ENCODE peak calls at places on chromosomes 3 and 15, in nine cellular contexts. One of them, this sample, is unnamed.

GRCh38 chr3:124786491-124787241 is 56.4 kb downstream of the UMPS start:
- DNase-seq in breast epithelium: no peak
- DNase-seq in Peyer's patch: no peak
- DNase-seq in esophagus squamous epithelium: no peak
- DNase-seq in mammary epithelial cell: peak; percentile 6
- DNase-seq in stomach: no peak
- DNase-seq in endodermal cell: no peak
- DNase-seq in choroid plexus epithelial cell: peak; percentile 69
- DNase-seq in skeletal muscle cell: no peak
- DNase-seq in this sample: peak; percentile 57

GRCh38 chr3:11391172-11391879 is 119.1 kb downstream of the ATG7 start:
- DNase-seq in breast epithelium: no peak
- DNase-seq in Peyer's patch: no peak
- DNase-seq in esophagus squamous epithelium: no peak
- DNase-seq in mammary epithelial cell: no peak
- DNase-seq in stomach: no peak
- DNase-seq in endodermal cell: no peak
- DNase-seq in choroid plexus epithelial cell: no peak
- DNase-seq in skeletal muscle cell: no peak
- DNase-seq in this sample: no peak

GRCh38 chr15:34366271-34367043 is 539 bp downstream of the LPCAT4 start:
- DNase-seq in breast epithelium: no peak
- DNase-seq in Peyer's patch: peak; percentile 90
- DNase-seq in esophagus squamous epithelium: no peak
- DNase-seq in mammary epithelial cell: peak; percentile 74
- DNase-seq in stomach: peak; percentile 74
- DNase-seq in endodermal cell: peak; percentile 94
- DNase-seq in choroid plexus epithelial cell: peak; percentile 26
- DNase-seq in skeletal muscle cell: no peak
- DNase-seq in this sample: peak; percentile 75

GRCh38 chr3:32897202-32897601 is 54.2 kb upstream of the CCR4 start:
- DNase-seq in breast epithelium: no peak
- DNase-seq in Peyer's patch: no peak
- DNase-seq in esophagus squamous epithelium: no peak
- DNase-seq in mammary epithelial cell: no peak
- DNase-seq in stomach: no peak
- DNase-seq in endodermal cell: no peak
- DNase-seq in choroid plexus epithelial cell: no peak
- DNase-seq in skeletal muscle cell: no peak
- DNase-seq in this sample: no peak

GRCh38 chr3:5095879-5096278 is 26.2 kb upstream of the ARL8B start:
- DNase-seq in breast epithelium: no peak
- DNase-seq in Peyer's patch: no peak
- DNase-seq in esophagus squamous epithelium: no peak
- DNase-seq in mammary epithelial cell: no peak
- DNase-seq in stomach: no peak
- DNase-seq in endodermal cell: peak; percentile 84
- DNase-seq in choroid plexus epithelial cell: peak; percentile 92
- DNase-seq in skeletal muscle cell: no peak
- DNase-seq in this sample: peak; percentile 58

GRCh38 chr15:35958021-35958420 is 412.1 kb upstream of the DPH6 start:
- DNase-seq in breast epithelium: no peak
- DNase-seq in Peyer's patch: no peak
- DNase-seq in esophagus squamous epithelium: no peak
- DNase-seq in mammary epithelial cell: peak; percentile 1
- DNase-seq in stomach: no peak
- DNase-seq in endodermal cell: no peak
- DNase-seq in choroid plexus epithelial cell: peak; percentile 26
- DNase-seq in skeletal muscle cell: peak; percentile 67
- DNase-seq in this sample: peak; percentile 7

GRCh38 chr15:95644476-95644875 is 686.0 kb upstream of the NR2F2 start:
- DNase-seq in breast epithelium: no peak
- DNase-seq in Peyer's patch: no peak
- DNase-seq in esophagus squamous epithelium: no peak
- DNase-seq in mammary epithelial cell: no peak
- DNase-seq in stomach: no peak
- DNase-seq in endodermal cell: no peak
- DNase-seq in choroid plexus epithelial cell: peak; percentile 65
- DNase-seq in skeletal muscle cell: no peak
- DNase-seq in this sample: peak; percentile 18

GRCh38 chr3:42683875-42684593 is 1.3 kb upstream of the KLHL40 start:
- DNase-seq in breast epithelium: no peak
- DNase-seq in Peyer's patch: peak; percentile 75
- DNase-seq in esophagus squamous epithelium: no peak
- DNase-seq in mammary epithelial cell: peak; percentile 93
- DNase-seq in stomach: peak; percentile 47
- DNase-seq in endodermal cell: no peak
- DNase-seq in choroid plexus epithelial cell: peak; percentile 90
- DNase-seq in skeletal muscle cell: peak; percentile 89
- DNase-seq in this sample: peak; percentile 91

GRCh38 chr3:10284496-10284895 is 8.3 kb downstream of the GHRL start:
- DNase-seq in breast epithelium: no peak
- DNase-seq in Peyer's patch: no peak
- DNase-seq in esophagus squamous epithelium: no peak
- DNase-seq in mammary epithelial cell: no peak
- DNase-seq in stomach: no peak
- DNase-seq in endodermal cell: no peak
- DNase-seq in choroid plexus epithelial cell: no peak
- DNase-seq in skeletal muscle cell: no peak
- DNase-seq in this sample: no peak

GRCh38 chr3:24202071-24202470 is 257.0 kb downstream of the NR1D2 start:
- DNase-seq in breast epithelium: no peak
- DNase-seq in Peyer's patch: no peak
- DNase-seq in esophagus squamous epithelium: no peak
- DNase-seq in mammary epithelial cell: no peak
- DNase-seq in stomach: no peak
- DNase-seq in endodermal cell: no peak
- DNase-seq in choroid plexus epithelial cell: no peak
- DNase-seq in skeletal muscle cell: no peak
- DNase-seq in this sample: no peak

GRCh38 chr3:11238057-11238456 is 34.1 kb upstream of the ATG7 start:
- DNase-seq in breast epithelium: no peak
- DNase-seq in Peyer's patch: no peak
- DNase-seq in esophagus squamous epithelium: no peak
- DNase-seq in mammary epithelial cell: peak; percentile 81
- DNase-seq in stomach: no peak
- DNase-seq in endodermal cell: no peak
- DNase-seq in choroid plexus epithelial cell: peak; percentile 94
- DNase-seq in skeletal muscle cell: peak; percentile 56
- DNase-seq in this sample: peak; percentile 90

GRCh38 chr3:43338295-43338694 is 52.0 kb downstream of the SNRK start:
- DNase-seq in breast epithelium: no peak
- DNase-seq in Peyer's patch: no peak
- DNase-seq in esophagus squamous epithelium: no peak
- DNase-seq in mammary epithelial cell: peak; percentile 8
- DNase-seq in stomach: no peak
- DNase-seq in endodermal cell: no peak
- DNase-seq in choroid plexus epithelial cell: peak; percentile 34
- DNase-seq in skeletal muscle cell: no peak
- DNase-seq in this sample: peak; percentile 23

GRCh38 chr15:51878446-51879386 is 49.3 kb downstream of the TMOD3 start:
- DNase-seq in breast epithelium: no peak
- DNase-seq in Peyer's patch: no peak
- DNase-seq in esophagus squamous epithelium: no peak
- DNase-seq in mammary epithelial cell: no peak
- DNase-seq in stomach: no peak
- DNase-seq in endodermal cell: no peak
- DNase-seq in choroid plexus epithelial cell: peak; percentile 93
- DNase-seq in skeletal muscle cell: no peak
- DNase-seq in this sample: peak; percentile 98

GRCh38 chr3:180836766-180837165 is 75.7 kb upstream of the FXR1 start:
- DNase-seq in breast epithelium: no peak
- DNase-seq in Peyer's patch: no peak
- DNase-seq in esophagus squamous epithelium: no peak
- DNase-seq in mammary epithelial cell: no peak
- DNase-seq in stomach: no peak
- DNase-seq in endodermal cell: no peak
- DNase-seq in choroid plexus epithelial cell: no peak
- DNase-seq in skeletal muscle cell: no peak
- DNase-seq in this sample: no peak

GRCh38 chr15:57580866-57581265 is 10.8 kb upstream of the MYZAP start:
- DNase-seq in breast epithelium: no peak
- DNase-seq in Peyer's patch: peak; percentile 82
- DNase-seq in esophagus squamous epithelium: no peak
- DNase-seq in mammary epithelial cell: no peak
- DNase-seq in stomach: no peak
- DNase-seq in endodermal cell: no peak
- DNase-seq in choroid plexus epithelial cell: no peak
- DNase-seq in skeletal muscle cell: no peak
- DNase-seq in this sample: no peak

GRCh38 chr3:10835406-10835805 is 19.4 kb downstream of the SLC6A11 start:
- DNase-seq in breast epithelium: no peak
- DNase-seq in Peyer's patch: no peak
- DNase-seq in esophagus squamous epithelium: no peak
- DNase-seq in mammary epithelial cell: no peak
- DNase-seq in stomach: no peak
- DNase-seq in endodermal cell: peak; percentile 71
- DNase-seq in choroid plexus epithelial cell: no peak
- DNase-seq in skeletal muscle cell: no peak
- DNase-seq in this sample: no peak

GRCh38 chr3:162211470-162211869 is 714.9 kb downstream of the OTOL1 start:
- DNase-seq in breast epithelium: no peak
- DNase-seq in Peyer's patch: no peak
- DNase-seq in esophagus squamous epithelium: no peak
- DNase-seq in mammary epithelial cell: no peak
- DNase-seq in stomach: no peak
- DNase-seq in endodermal cell: no peak
- DNase-seq in choroid plexus epithelial cell: no peak
- DNase-seq in skeletal muscle cell: no peak
- DNase-seq in this sample: no peak

GRCh38 chr3:99324854-99325253 is 313.5 kb upstream of the COL8A1 start:
- DNase-seq in breast epithelium: no peak
- DNase-seq in Peyer's patch: no peak
- DNase-seq in esophagus squamous epithelium: no peak
- DNase-seq in mammary epithelial cell: no peak
- DNase-seq in stomach: no peak
- DNase-seq in endodermal cell: no peak
- DNase-seq in choroid plexus epithelial cell: no peak
- DNase-seq in skeletal muscle cell: no peak
- DNase-seq in this sample: no peak

GRCh38 chr15:92884813-92885461 is 15.2 kb upstream of the CHD2 start:
- DNase-seq in breast epithelium: no peak
- DNase-seq in Peyer's patch: no peak
- DNase-seq in esophagus squamous epithelium: no peak
- DNase-seq in mammary epithelial cell: peak; percentile 43
- DNase-seq in stomach: no peak
- DNase-seq in endodermal cell: no peak
- DNase-seq in choroid plexus epithelial cell: peak; percentile 35
- DNase-seq in skeletal muscle cell: no peak
- DNase-seq in this sample: peak; percentile 46

GRCh38 chr15:92887869-92888268 is 12.3 kb upstream of the CHD2 start:
- DNase-seq in breast epithelium: no peak
- DNase-seq in Peyer's patch: no peak
- DNase-seq in esophagus squamous epithelium: no peak
- DNase-seq in mammary epithelial cell: no peak
- DNase-seq in stomach: no peak
- DNase-seq in endodermal cell: no peak
- DNase-seq in choroid plexus epithelial cell: no peak
- DNase-seq in skeletal muscle cell: no peak
- DNase-seq in this sample: peak; percentile 2

GRCh38 chr15:92886815-92887214 is 13.3 kb upstream of the CHD2 start:
- DNase-seq in breast epithelium: no peak
- DNase-seq in Peyer's patch: no peak
- DNase-seq in esophagus squamous epithelium: no peak
- DNase-seq in mammary epithelial cell: no peak
- DNase-seq in stomach: no peak
- DNase-seq in endodermal cell: no peak
- DNase-seq in choroid plexus epithelial cell: no peak
- DNase-seq in skeletal muscle cell: no peak
- DNase-seq in this sample: no peak

GRCh38 chr15:92884459-92884812 is 15.7 kb upstream of the CHD2 start:
- DNase-seq in breast epithelium: no peak
- DNase-seq in Peyer's patch: no peak
- DNase-seq in esophagus squamous epithelium: no peak
- DNase-seq in mammary epithelial cell: no peak
- DNase-seq in stomach: no peak
- DNase-seq in endodermal cell: no peak
- DNase-seq in choroid plexus epithelial cell: no peak
- DNase-seq in skeletal muscle cell: no peak
- DNase-seq in this sample: peak; percentile 31

DNA sequence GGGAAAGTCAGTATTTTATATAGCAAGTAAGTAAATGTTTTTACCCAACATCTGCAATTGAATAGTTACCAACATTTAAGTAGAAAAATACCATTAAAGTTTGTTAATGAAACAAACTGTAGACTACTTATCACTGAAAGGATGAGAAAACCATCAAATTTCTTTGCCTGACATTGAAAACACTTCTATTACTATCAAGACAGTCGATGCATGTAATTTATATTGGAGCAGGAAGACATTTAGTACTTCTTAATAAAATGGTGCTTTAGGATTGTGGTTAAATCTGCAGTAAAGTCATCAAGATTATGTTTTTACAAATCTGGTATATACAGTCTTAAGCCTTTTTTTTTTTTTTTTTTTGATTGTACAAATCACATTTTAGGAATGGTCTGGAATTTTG is 13.9 kb upstream of the CHD2 start:
- DNase-seq in breast epithelium: no peak
- DNase-seq in Peyer's patch: no peak
- DNase-seq in esophagus squamous epithelium: no peak
- DNase-seq in mammary epithelial cell: peak; percentile 33
- DNase-seq in stomach: no peak
- DNase-seq in endodermal cell: no peak
- DNase-seq in choroid plexus epithelial cell: no peak
- DNase-seq in skeletal muscle cell: no peak
- DNase-seq in this sample: no peak
- H3K4me3 ChIP-seq in breast epithelium: peak overlapping the region; percentile 1
- H3K4me3 ChIP-seq in Peyer's patch: peak overlapping the region; percentile 0
- H3K4me3 ChIP-seq in esophagus squamous epithelium: peak overlapping the region; percentile 71
- H3K4me3 ChIP-seq in mammary epithelial cell: peak overlapping the region; percentile 95
- H3K4me3 ChIP-seq in stomach: peak overlapping the region; percentile 67
- H3K4me3 ChIP-seq in endodermal cell: peak overlapping the region; percentile 100
- H3K4me3 ChIP-seq in choroid plexus epithelial cell: peak overlapping the region; percentile 74
- H3K4me3 ChIP-seq in skeletal muscle cell: peak overlapping the region; percentile 80
- H3K4me3 ChIP-seq in this sample: peak overlapping the region; percentile 69

GRCh38 chr15:75723171-75723846 is 10.7 kb upstream of the CSPG4 start:
- DNase-seq in breast epithelium: no peak
- DNase-seq in Peyer's patch: peak; percentile 55
- DNase-seq in esophagus squamous epithelium: no peak
- DNase-seq in mammary epithelial cell: peak; percentile 63
- DNase-seq in stomach: no peak
- DNase-seq in endodermal cell: no peak
- DNase-seq in choroid plexus epithelial cell: no peak
- DNase-seq in skeletal muscle cell: no peak
- DNase-seq in this sample: no peak
- H3K4me3 ChIP-seq in breast epithelium: no peak overlapping the region
- H3K4me3 ChIP-seq in Peyer's patch: no peak overlapping the region
- H3K4me3 ChIP-seq in esophagus squamous epithelium: no peak overlapping the region
- H3K4me3 ChIP-seq in mammary epithelial cell: no peak overlapping the region
- H3K4me3 ChIP-seq in stomach: no peak overlapping the region
- H3K4me3 ChIP-seq in endodermal cell: no peak overlapping the region
- H3K4me3 ChIP-seq in choroid plexus epithelial cell: no peak overlapping the region
- H3K4me3 ChIP-seq in skeletal muscle cell: no peak overlapping the region
- H3K4me3 ChIP-seq in this sample: no peak overlapping the region

GRCh38 chr3:197227780-197228574 is 70.4 kb downstream of the DLG1 start:
- DNase-seq in breast epithelium: no peak
- DNase-seq in Peyer's patch: no peak
- DNase-seq in esophagus squamous epithelium: no peak
- DNase-seq in mammary epithelial cell: no peak
- DNase-seq in stomach: no peak
- DNase-seq in endodermal cell: no peak
- DNase-seq in choroid plexus epithelial cell: peak; percentile 41
- DNase-seq in skeletal muscle cell: no peak
- DNase-seq in this sample: no peak
- H3K4me3 ChIP-seq in breast epithelium: no peak overlapping the region
- H3K4me3 ChIP-seq in Peyer's patch: no peak overlapping the region
- H3K4me3 ChIP-seq in esophagus squamous epithelium: no peak overlapping the region
- H3K4me3 ChIP-seq in mammary epithelial cell: no peak overlapping the region
- H3K4me3 ChIP-seq in stomach: no peak overlapping the region
- H3K4me3 ChIP-seq in endodermal cell: no peak overlapping the region
- H3K4me3 ChIP-seq in choroid plexus epithelial cell: no peak overlapping the region
- H3K4me3 ChIP-seq in skeletal muscle cell: no peak overlapping the region
- H3K4me3 ChIP-seq in this sample: no peak overlapping the region

GRCh38 chr15:99250001-99250400 is 620 bp upstream of the TTC23 start:
- DNase-seq in breast epithelium: no peak
- DNase-seq in Peyer's patch: no peak
- DNase-seq in esophagus squamous epithelium: no peak
- DNase-seq in mammary epithelial cell: no peak
- DNase-seq in stomach: no peak
- DNase-seq in endodermal cell: no peak
- DNase-seq in choroid plexus epithelial cell: no peak
- DNase-seq in skeletal muscle cell: no peak
- DNase-seq in this sample: no peak
- H3K4me3 ChIP-seq in breast epithelium: peak overlapping the region; percentile 79
- H3K4me3 ChIP-seq in Peyer's patch: peak overlapping the region; percentile 51
- H3K4me3 ChIP-seq in esophagus squamous epithelium: peak overlapping the region; percentile 92
- H3K4me3 ChIP-seq in mammary epithelial cell: peak overlapping the region; percentile 83
- H3K4me3 ChIP-seq in stomach: peak overlapping the region; percentile 82
- H3K4me3 ChIP-seq in endodermal cell: peak overlapping the region; percentile 90
- H3K4me3 ChIP-seq in choroid plexus epithelial cell: peak overlapping the region; percentile 73
- H3K4me3 ChIP-seq in skeletal muscle cell: peak overlapping the region; percentile 55
- H3K4me3 ChIP-seq in this sample: no peak overlapping the region